ENCODE peak calls at places on chromosomes 4 and X, in five cellular contexts. D is CD4-positive, alpha-beta memory T cell; Z is pons; F is pancreas; T is AML-193. G is an unnamed sample.

GRCh38 chr4:38367642-38368189 is 296.3 kb upstream of the KLF3 start:
- DNase-seq in D (no peak), Z (no peak), F (no peak), T (no peak), G (no peak)

GRCh38 chrX:70479970-70480659 is 35.5 kb downstream of the DLG3 start:
- DNase-seq in D (no peak), Z (no peak), F (peak), T (no peak), G (no peak)

GRCh38 chr4:63563288-63564014 is 845.8 kb downstream of the TECRL start:
- DNase-seq in D (no peak), Z (peak), F (no peak), T (no peak), G (no peak)

GRCh38 chrX:72351606-72352338 is 46.1 kb upstream of the CITED1 start:
- DNase-seq in D (no peak), Z (no peak), F (no peak), T (no peak), G (no peak)

GRCh38 chr4:143586080-143586479 is 72.6 kb downstream of the SMARCA5 start:
- DNase-seq in D (no peak), Z (no peak), F (no peak), T (no peak), G (no peak)

GRCh38 chr4:1869530-1870327 is 1.5 kb upstream of the NSD2 start:
- DNase-seq in D (no peak), Z (no peak), F (no peak), T (peak), G (no peak)

GRCh38 chrX:150765237-150765636 is 72.0 kb downstream of the MTMR1 start:
- DNase-seq in D (no peak), Z (no peak), F (no peak), T (no peak), G (no peak)

GRCh38 chr4:25969374-25969773 is 55.4 kb downstream of the SMIM20 start:
- DNase-seq in D (no peak), Z (no peak), F (no peak), T (no peak), G (no peak)

GRCh38 chr4:29423836-29424721 is 1296.1 kb upstream of the PCDH7 start:
- DNase-seq in D (no peak), Z (no peak), F (no peak), T (no peak), G (no peak)

GRCh38 chr4:162497564-162498167 is 333.9 kb upstream of the FSTL5 start:
- DNase-seq in D (peak), Z (peak), F (no peak), T (peak), G (no peak)

GRCh38 chrX:17627026-17627425 is 110.3 kb upstream of the SCML1 start:
- DNase-seq in D (no peak), Z (no peak), F (no peak), T (no peak), G (no peak)

GRCh38 chr4:54908744-54909143 is 216.7 kb downstream of the KDR start:
- DNase-seq in D (no peak), Z (no peak), F (no peak), T (no peak), G (no peak)

GRCh38 chr4:38237139-38237538 is 276.9 kb downstream of the PTTG2 start:
- DNase-seq in D (no peak), Z (no peak), F (no peak), T (no peak), G (no peak)

GRCh38 chrX:11953615-11954014 is 184.7 kb upstream of the FRMPD4 start:
- DNase-seq in D (no peak), Z (no peak), F (no peak), T (no peak), G (no peak)

GRCh38 chrX:12950851-12951589 is 23.9 kb upstream of the TMSB4X start:
- DNase-seq in D (peak), Z (no peak), F (no peak), T (peak), G (peak)

GRCh38 chr4:122458625-122459024 is 2.1 kb upstream of the IL2 start:
- DNase-seq in D (peak), Z (peak), F (no peak), T (peak), G (no peak)

GRCh38 chrX:19579485-19579884 is 64.2 kb upstream of the MAP3K15 start:
- DNase-seq in D (no peak), Z (no peak), F (no peak), T (no peak), G (no peak)

GRCh38 chr4:6420036-6420435 is 52.4 kb downstream of the PPP2R2C start:
- DNase-seq in D (no peak), Z (no peak), F (peak), T (no peak), G (no peak)

GRCh38 chr4:17562157-17562556 is 14.8 kb upstream of the LAP3 start:
- DNase-seq in D (no peak), Z (no peak), F (no peak), T (peak), G (no peak)

GRCh38 chr4:147709999-147710398 is 21.9 kb upstream of the ARHGAP10 start:
- DNase-seq in D (no peak), Z (no peak), F (no peak), T (no peak), G (no peak)

GRCh38 chr4:145066063-145066501 is 31.9 kb downstream of the ANAPC10 start:
- DNase-seq in D (no peak), Z (peak), F (no peak), T (no peak), G (no peak)

GRCh38 chr4:158356331-158356730 is 146.0 kb downstream of the TMEM144 start:
- DNase-seq in D (no peak), Z (no peak), F (no peak), T (no peak), G (no peak)

GRCh38 chr4:71230258-71230594 is 108.6 kb upstream of the SLC4A4 start:
- DNase-seq in D (no peak), Z (no peak), F (peak), T (no peak), G (no peak)

GRCh38 chr4:4555916-4556315 is 14.1 kb upstream of the STX18 start:
- DNase-seq in D (no peak), Z (no peak), F (no peak), T (no peak), G (no peak)

GRCh38 chrX:138945219-138945618 is 233.7 kb upstream of the FGF13 start:
- DNase-seq in D (no peak), Z (no peak), F (no peak), T (no peak), G (no peak)

GRCh38 chr4:7348946-7349900 is 85.5 kb downstream of the PSAPL1 start:
- DNase-seq in D (no peak), Z (no peak), F (no peak), T (no peak), G (peak)